ENCODE peak calls at places on chromosomes 6 and 20, in nine cellular contexts. C is fibroblast of mammary gland; I is EL; H is T1000; E is stimulated activated CD4-positive, alpha-beta T cell treated with anti-CD3 and anti-CD28 coated beads, Interleukin-4, amount 100 ng/mL, for 48 hours; R is activated T-cell treated with anti-CD3 and anti-CD28 coated beads, Interleukin-2, amount 50 U/mL, for 48 hours; Z is kidney glomerular epithelial cell; Y is fibroblast of lung; J is heart right ventricle. V is an unnamed sample.

GRCh38 chr20:60921021-60921622 is 330.9 kb upstream of the CDH4 start:
- DNase-seq in C (no peak), I (peak), H (peak), E (peak), R (peak), Z (peak), Y (peak), J (peak), V (no peak)

GRCh38 chr20:61387204-61387958 is 135.3 kb downstream of the CDH4 start:
- DNase-seq in C (peak), I (peak), H (no peak), E (peak), R (no peak), Z (no peak), Y (peak), J (peak), V (no peak)

GRCh38 chr6:84428300-84428907 is 201.0 kb upstream of the CEP162 start:
- DNase-seq in C (peak), I (peak), H (peak), E (peak), R (peak), Z (peak), Y (peak), J (peak), V (no peak)

GRCh38 chr6:104921896-104922295 is 35.0 kb upstream of the LIN28B start:
- DNase-seq in C (no peak), I (no peak), H (no peak), E (no peak), R (no peak), Z (no peak), Y (no peak), J (no peak), V (no peak)

GRCh38 chr6:89999154-89999553 is 104.9 kb downstream of the GJA10 start:
- DNase-seq in C (peak), I (peak), H (no peak), E (no peak), R (no peak), Z (peak), Y (peak), J (peak), V (peak)

GRCh38 chr6:34352305-34352937 is 40.0 kb downstream of the NUDT3 start:
- DNase-seq in C (peak), I (peak), H (no peak), E (no peak), R (no peak), Z (no peak), Y (no peak), J (no peak), V (no peak)

GRCh38 chr20:17646209-17646717 is 35.8 kb downstream of the RRBP1 start:
- DNase-seq in C (no peak), I (no peak), H (no peak), E (no peak), R (no peak), Z (no peak), Y (no peak), J (no peak), V (no peak)

GRCh38 chr20:10660661-10661060 is 13.1 kb downstream of the JAG1 start:
- DNase-seq in C (no peak), I (peak), H (no peak), E (no peak), R (no peak), Z (no peak), Y (no peak), J (no peak), V (no peak)

GRCh38 chr6:89794324-89794723 is 25.3 kb downstream of the MDN1 start:
- DNase-seq in C (no peak), I (no peak), H (no peak), E (no peak), R (no peak), Z (no peak), Y (no peak), J (no peak), V (no peak)

GRCh38 chr6:90411292-90411781 is 114.7 kb upstream of the BACH2 start:
- DNase-seq in C (no peak), I (no peak), H (no peak), E (no peak), R (peak), Z (no peak), Y (peak), J (no peak), V (no peak)

GRCh38 chr6:157586476-157587126 is 205.6 kb downstream of the ZDHHC14 start:
- DNase-seq in C (no peak), I (no peak), H (no peak), E (no peak), R (no peak), Z (no peak), Y (no peak), J (no peak), V (no peak)

GRCh38 chr6:52253494-52253893 is 9.2 kb upstream of the IL17F start:
- DNase-seq in C (peak), I (no peak), H (no peak), E (peak), R (peak), Z (no peak), Y (no peak), J (no peak), V (no peak)

GRCh38 chr20:34525709-34526416 is 9.6 kb downstream of the DYNLRB1 start:
- DNase-seq in C (peak), I (peak), H (peak), E (no peak), R (no peak), Z (peak), Y (peak), J (peak), V (peak)

GRCh38 chr6:13267142-13267621 is 61.2 kb downstream of the TBC1D7 start:
- DNase-seq in C (peak), I (peak), H (no peak), E (no peak), R (no peak), Z (peak), Y (peak), J (no peak), V (no peak)

GRCh38 chr6:12557760-12558159 is 158.8 kb upstream of the PHACTR1 start:
- DNase-seq in C (no peak), I (no peak), H (no peak), E (no peak), R (no peak), Z (peak), Y (peak), J (no peak), V (no peak)

GRCh38 chr20:62412194-62413024 is 5.3 kb upstream of the CABLES2 start:
- DNase-seq in C (no peak), I (no peak), H (no peak), E (no peak), R (no peak), Z (no peak), Y (no peak), J (no peak), V (no peak)

GRCh38 chr6:45576648-45577624 is 199.2 kb upstream of the SUPT3H start:
- DNase-seq in C (no peak), I (no peak), H (no peak), E (no peak), R (no peak), Z (no peak), Y (peak), J (peak), V (no peak)

GRCh38 chr20:13800728-13801134 is 15.9 kb downstream of the NDUFAF5 start:
- DNase-seq in C (peak), I (peak), H (no peak), E (no peak), R (no peak), Z (no peak), Y (peak), J (peak), V (peak)

GRCh38 chr20:58630063-58630462 is 21.0 kb upstream of the STX16 start:
- DNase-seq in C (peak), I (peak), H (no peak), E (no peak), R (no peak), Z (peak), Y (peak), J (no peak), V (no peak)

GRCh38 chr6:146339716-146340115 is 203.9 kb upstream of the RAB32 start:
- DNase-seq in C (peak), I (peak), H (no peak), E (no peak), R (no peak), Z (no peak), Y (peak), J (no peak), V (peak)

GRCh38 chr20:36062799-36063198 is 91.7 kb upstream of the EPB41L1 start:
- DNase-seq in C (peak), I (peak), H (no peak), E (no peak), R (no peak), Z (peak), Y (no peak), J (no peak), V (no peak)

GRCh38 chr6:111076024-111076680 is 11.2 kb upstream of the SLC16A10 start:
- DNase-seq in C (peak), I (no peak), H (no peak), E (no peak), R (no peak), Z (peak), Y (peak), J (no peak), V (peak)

GRCh38 chr6:35489066-35489465 is 7.8 kb downstream of the TEAD3 start:
- DNase-seq in C (no peak), I (no peak), H (no peak), E (no peak), R (no peak), Z (no peak), Y (no peak), J (no peak), V (no peak)

GRCh38 chr20:43387737-43388136 is 70.0 kb upstream of the SRSF6 start:
- DNase-seq in C (no peak), I (peak), H (no peak), E (no peak), R (no peak), Z (no peak), Y (no peak), J (no peak), V (no peak)

GRCh38 chr6:158023597-158023939 is 41.9 kb downstream of the SYNJ2 start:
- DNase-seq in C (no peak), I (no peak), H (no peak), E (no peak), R (no peak), Z (no peak), Y (no peak), J (no peak), V (no peak)

GRCh38 chr6:79646006-79646405 is 14.9 kb downstream of the SH3BGRL2 start:
- DNase-seq in C (no peak), I (no peak), H (no peak), E (no peak), R (no peak), Z (no peak), Y (no peak), J (no peak), V (no peak)

GRCh38 chr20:297925-298754 is 770 bp downstream of the ZCCHC3 start:
- DNase-seq in C (peak), I (peak), H (no peak), E (peak), R (peak), Z (peak), Y (peak), J (peak), V (no peak)

GRCh38 chr6:119276211-119276610 is 73.3 kb downstream of the MAN1A1 start:
- DNase-seq in C (peak), I (no peak), H (no peak), E (no peak), R (no peak), Z (no peak), Y (peak), J (no peak), V (no peak)

GRCh38 chr6:45415315-45415714 is 37.6 kb upstream of the SUPT3H start:
- DNase-seq in C (no peak), I (no peak), H (no peak), E (no peak), R (no peak), Z (no peak), Y (no peak), J (no peak), V (no peak)

GRCh38 chr6:5640614-5641013 is 366.1 kb downstream of the NRN1 start:
- DNase-seq in C (no peak), I (no peak), H (no peak), E (no peak), R (no peak), Z (no peak), Y (no peak), J (no peak), V (no peak)